ENCODE peak calls at places on chromosomes 7 and 10, in seven cellular contexts. K is stimulated activated CD8-positive, alpha-beta memory T cell treated with anti-CD3 and anti-CD28 coated beads, Interleukin-2, amount 100 ng/mL, for 48 hours; Q is choroid plexus epithelial cell; W is activated naive CD4-positive, alpha-beta T cell treated with anti-CD3 and anti-CD28 coated beads, Interleukin-2, amount 50 U/mL, for 16 hours; J is AG09319; H is naive thymus-derived CD4-positive, alpha-beta T cell; P is amygdala. L is an unnamed sample.

GRCh38 chr7:128835790-128836641 is 5.8 kb downstream of the FLNC start:
- DNase-seq in K (no peak), Q (peak; percentile 19), W (no peak), J (no peak), H (no peak), P (peak; percentile 23), L (peak; percentile 27)

GRCh38 chr7:26397786-26398435 is 106.2 kb downstream of the SNX10 start:
- DNase-seq in K (no peak), Q (no peak), W (no peak), J (no peak), H (no peak), P (peak; percentile 35), L (no peak)

GRCh38 chr7:18224138-18224537 is 196.5 kb upstream of the PRPS1L1 start:
- DNase-seq in K (no peak), Q (no peak), W (no peak), J (no peak), H (no peak), P (no peak), L (no peak)

GRCh38 chr7:7504910-7505704 is 30.6 kb downstream of the COL28A1 start:
- DNase-seq in K (no peak), Q (no peak), W (no peak), J (no peak), H (no peak), P (no peak), L (no peak)

GRCh38 chr7:127582361-127582760 is 3.0 kb downstream of the GCC1 start:
- DNase-seq in K (no peak), Q (peak; percentile 91), W (no peak), J (no peak), H (no peak), P (peak; percentile 17), L (no peak)

GRCh38 chr7:179209-179681 is 13.1 kb upstream of the FAM20C start:
- DNase-seq in K (no peak), Q (no peak), W (no peak), J (no peak), H (no peak), P (no peak), L (no peak)

GRCh38 chr7:518630-519428 is 817 bp downstream of the PDGFA start:
- DNase-seq in K (no peak), Q (peak; percentile 78), W (peak; percentile 48), J (no peak), H (peak; percentile 66), P (peak; percentile 78), L (peak; percentile 88)

GRCh38 chr7:96310106-96310505 is 11.8 kb downstream of the SLC25A13 start:
- DNase-seq in K (no peak), Q (peak; percentile 41), W (no peak), J (peak; percentile 23), H (no peak), P (no peak), L (no peak)

GRCh38 chr10:117461766-117462423 is 80.7 kb upstream of the EMX2 start:
- DNase-seq in K (no peak), Q (peak; percentile 48), W (no peak), J (peak; percentile 30), H (no peak), P (no peak), L (no peak)

GRCh38 chr10:72509206-72509799 is 116.6 kb downstream of the MICU1 start:
- DNase-seq in K (no peak), Q (no peak), W (no peak), J (no peak), H (no peak), P (no peak), L (no peak)

GRCh38 chr7:11450246-11450645 is 381.8 kb downstream of the THSD7A start:
- DNase-seq in K (no peak), Q (peak; percentile 33), W (no peak), J (no peak), H (no peak), P (no peak), L (no peak)

GRCh38 chr10:72009430-72010081 is 45.4 kb downstream of the CHST3 start:
- DNase-seq in K (no peak), Q (peak; percentile 98), W (no peak), J (peak; percentile 94), H (no peak), P (peak; percentile 68), L (peak; percentile 84)

GRCh38 chr10:69716711-69717560 is 84.8 kb upstream of the COL13A1 start:
- DNase-seq in K (peak; percentile 52), Q (peak; percentile 63), W (peak; percentile 53), J (no peak), H (peak; percentile 65), P (no peak), L (peak; percentile 21)

GRCh38 chr10:3814832-3815209 is 29.8 kb upstream of the KLF6 start:
- DNase-seq in K (no peak), Q (no peak), W (no peak), J (no peak), H (no peak), P (no peak), L (no peak)

GRCh38 chr10:84308481-84309304 is 19.7 kb upstream of the CCSER2 start:
- DNase-seq in K (no peak), Q (peak; percentile 80), W (no peak), J (no peak), H (peak; percentile 38), P (no peak), L (no peak)

GRCh38 chr7:159271795-159272194 is 127.1 kb upstream of the VIPR2 start:
- DNase-seq in K (no peak), Q (no peak), W (no peak), J (no peak), H (no peak), P (no peak), L (no peak)

GRCh38 chr7:150716368-150716767 is at the start of gene GIMAP1:
- DNase-seq in K (no peak), Q (no peak), W (peak; percentile 51), J (no peak), H (no peak), P (no peak), L (no peak)

GRCh38 chr7:150941983-150942590 is 36.0 kb downstream of the KCNH2 start:
- DNase-seq in K (peak; percentile 27), Q (no peak), W (peak; percentile 46), J (no peak), H (no peak), P (no peak), L (peak; percentile 7)

GRCh38 chr10:404341-404740 is 269.1 kb downstream of the ZMYND11 start:
- DNase-seq in K (no peak), Q (peak; percentile 92), W (no peak), J (peak; percentile 77), H (no peak), P (no peak), L (no peak)

GRCh38 chr7:1603346-1604211 is 33.7 kb upstream of the PSMG3 start:
- DNase-seq in K (no peak), Q (no peak), W (no peak), J (no peak), H (no peak), P (no peak), L (no peak)

GRCh38 chr7:158138329-158138597 is 449.4 kb downstream of the PTPRN2 start:
- DNase-seq in K (no peak), Q (no peak), W (no peak), J (no peak), H (no peak), P (no peak), L (no peak)

GRCh38 chr10:97888641-97889262 is 39.1 kb downstream of the GOLGA7B start:
- DNase-seq in K (no peak), Q (peak; percentile 12), W (no peak), J (peak; percentile 18), H (no peak), P (no peak), L (no peak)

GRCh38 chr10:45602836-45603235 is 69.7 kb downstream of the ZFAND4 start:
- DNase-seq in K (no peak), Q (no peak), W (no peak), J (no peak), H (no peak), P (no peak), L (no peak)

GRCh38 chr7:133919810-133920209 is 207.3 kb upstream of the LRGUK start:
- DNase-seq in K (no peak), Q (peak; percentile 8), W (no peak), J (no peak), H (no peak), P (no peak), L (no peak)

GRCh38 chr7:156897673-156898072 is 4.7 kb upstream of the LMBR1 start:
- DNase-seq in K (no peak), Q (no peak), W (no peak), J (no peak), H (no peak), P (no peak), L (no peak)

GRCh38 chr10:35089641-35090161 is 440 bp downstream of the CUL2 start:
- DNase-seq in K (peak; percentile 1), Q (peak; percentile 35), W (peak; percentile 12), J (no peak), H (no peak), P (peak; percentile 52), L (no peak)

GRCh38 chr7:20236790-20237189 is 19.6 kb upstream of the MACC1 start:
- DNase-seq in K (no peak), Q (no peak), W (no peak), J (no peak), H (no peak), P (no peak), L (no peak)

GRCh38 chr10:104066945-104067344 is 18.7 kb downstream of the COL17A1 start:
- DNase-seq in K (no peak), Q (no peak), W (no peak), J (no peak), H (no peak), P (no peak), L (no peak)

GRCh38 chr7:81990395-81990794 is 220.5 kb upstream of the HGF start:
- DNase-seq in K (no peak), Q (peak; percentile 43), W (no peak), J (no peak), H (no peak), P (no peak), L (no peak)

GRCh38 chr10:103967433-103968142 is 648 bp downstream of the SLK start:
- DNase-seq in K (peak; percentile 29), Q (no peak), W (no peak), J (no peak), H (peak; percentile 67), P (no peak), L (no peak)

GRCh38 chr7:30996261-30996660 is 32.5 kb downstream of the GHRHR start:
- DNase-seq in K (no peak), Q (no peak), W (no peak), J (no peak), H (no peak), P (no peak), L (no peak)

GRCh38 chr10:69213601-69214311 is 6.4 kb upstream of the HKDC1 start:
- DNase-seq in K (no peak), Q (no peak), W (no peak), J (no peak), H (no peak), P (no peak), L (no peak)

GRCh38 chr7:25314094-25314708 is 85.9 kb upstream of the NPVF start:
- DNase-seq in K (no peak), Q (no peak), W (no peak), J (no peak), H (no peak), P (no peak), L (no peak)

GRCh38 chr7:151368136-151368571 is 26.5 kb downstream of the NUB1 start:
- DNase-seq in K (peak; percentile 58), Q (peak; percentile 85), W (peak; percentile 75), J (peak; percentile 16), H (peak; percentile 74), P (peak; percentile 30), L (peak; percentile 48)

GRCh38 chr7:40826419-40827216 is 691.8 kb downstream of the SUGCT start:
- DNase-seq in K (no peak), Q (peak; percentile 57), W (no peak), J (no peak), H (no peak), P (no peak), L (no peak)

GRCh38 chr7:75642810-75643486 is 95.8 kb downstream of the HIP1 start:
- DNase-seq in K (peak; percentile 25), Q (peak; percentile 90), W (peak; percentile 71), J (peak; percentile 18), H (peak; percentile 52), P (no peak), L (no peak)

GRCh38 chr7:100132697-100133137 is 6.0 kb downstream of the MBLAC1 start:
- DNase-seq in K (no peak), Q (peak; percentile 81), W (peak; percentile 69), J (peak; percentile 19), H (peak; percentile 61), P (no peak), L (peak; percentile 20)

GRCh38 chr7:41900532-41900931 is 197.6 kb upstream of the INHBA start:
- DNase-seq in K (no peak), Q (no peak), W (no peak), J (no peak), H (no peak), P (no peak), L (no peak)

L was measured in hippocampal formation.